ENCODE peak calls at places on chromosomes 13 and 19, in four cellular contexts. G, P, M and A are unnamed samples.

GRCh38 chr13:79861731-79862130 is 380.8 kb downstream of the NDFIP2 start:
- DNase-seq in P (no peak), M (peak), G (no peak), A (no peak)

GRCh38 chr19:49502866-49503581 is 6.8 kb downstream of the RPS11 start:
- DNase-seq in G (peak), P (peak), M (peak), A (peak)

GRCh38 chr19:23917856-23918255 is 3.2 kb downstream of the ZNF726 start:
- DNase-seq in P (peak), G (no peak), M (no peak), A (no peak)

GRCh38 chr13:91017669-91018053 is 329.8 kb upstream of the MIR17HG start:
- DNase-seq in M (no peak), P (no peak), G (no peak), A (no peak)

GRCh38 chr19:13823901-13824300 is 28.7 kb downstream of the ZSWIM4 start:
- DNase-seq in M (no peak), P (no peak), G (no peak), A (no peak)

GRCh38 chr13:79549355-79550106 is 68.6 kb downstream of the NDFIP2 start:
- DNase-seq in G (no peak), P (no peak), M (no peak), A (peak)

GRCh38 chr13:39273953-39274352 is 235.7 kb downstream of the NHLRC3 start:
- DNase-seq in M (peak), P (no peak), G (no peak), A (no peak)

GRCh38 chr13:110305949-110306339 is 1.0 kb downstream of the COL4A1 start:
- DNase-seq in M (no peak), G (no peak), P (no peak), A (no peak)

GRCh38 chr19:29571181-29571580 is 34.9 kb upstream of the POP4 start:
- DNase-seq in M (no peak), G (no peak), P (no peak), A (no peak)

GRCh38 chr19:6064016-6064702 is 46.1 kb downstream of the RFX2 start:
- DNase-seq in G (peak), M (peak), P (no peak), A (no peak)

GRCh38 chr19:29372461-29372860 is 153.3 kb upstream of the VSTM2B start:
- DNase-seq in M (no peak), G (peak), P (no peak), A (no peak)

GRCh38 chr13:77860621-77861020 is 58.0 kb downstream of the EDNRB start:
- DNase-seq in P (no peak), M (no peak), G (no peak), A (peak)

GRCh38 chr19:19613456-19613855 is 5.0 kb downstream of the PBX4 start:
- DNase-seq in G (no peak), M (peak), P (no peak), A (no peak)

GRCh38 chr13:27139565-27139964 is 32.0 kb downstream of the USP12 start:
- DNase-seq in P (no peak), M (no peak), G (no peak), A (no peak)

GRCh38 chr13:90416519-90416918 is 931.0 kb upstream of the MIR17HG start:
- DNase-seq in P (no peak), G (no peak), M (no peak), A (no peak)

DNA sequence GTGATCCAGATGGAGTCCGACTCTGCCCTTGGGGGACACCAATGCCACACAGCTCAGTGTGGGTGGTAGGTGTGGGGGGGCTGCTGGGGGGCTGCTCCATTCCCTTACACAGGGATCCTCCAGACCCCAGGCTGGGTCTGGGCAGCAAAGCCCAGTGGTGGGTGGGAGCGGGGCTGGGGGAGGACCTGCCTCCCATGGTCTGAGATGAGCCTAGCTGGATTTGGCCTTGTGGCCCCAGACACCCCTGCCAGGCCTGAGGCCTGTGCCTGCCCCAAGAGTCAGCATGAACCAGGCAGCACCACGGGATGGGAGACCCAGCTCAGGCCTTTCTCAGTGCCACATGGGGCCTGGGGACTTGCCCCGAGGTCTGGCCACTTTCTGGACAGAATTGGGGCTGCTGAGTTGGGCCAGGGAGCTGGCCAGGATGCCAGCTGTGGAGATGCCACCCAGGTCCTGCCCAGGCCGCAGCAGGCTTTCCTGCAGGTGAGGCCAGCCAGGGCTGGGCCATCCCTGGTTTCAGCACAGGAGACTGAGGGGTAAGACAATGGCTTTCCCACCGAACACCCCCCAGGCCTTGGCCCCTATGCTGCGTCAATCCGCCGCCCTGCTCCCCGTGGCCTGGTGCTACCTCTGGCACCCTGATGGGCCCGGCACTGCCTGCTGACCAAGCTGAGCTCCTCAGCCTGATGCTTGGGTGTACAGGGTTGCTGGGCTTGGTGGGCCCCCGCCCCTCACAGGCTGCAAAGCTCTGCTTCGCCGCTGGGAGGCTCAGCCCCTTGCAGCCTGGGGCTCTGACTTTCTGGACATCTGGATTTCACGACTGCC is 24.2 kb downstream of the CEBPG start:
- DNase-seq in G (peak), M (no peak), P (peak), A (no peak)
- TF ChIP-seq CTCF in G (no peak), M (no peak), P (no peak), A (peak)

GRCh38 chr13:99653526-99653925 is 152.3 kb downstream of the TM9SF2 start:
- DNase-seq in P (no peak), M (no peak), G (no peak), A (no peak)

GRCh38 chr13:99656092-99656745 is 154.9 kb downstream of the TM9SF2 start:
- DNase-seq in M (peak), G (peak), P (peak), A (peak)

GRCh38 chr13:99654076-99654475 is 152.8 kb downstream of the TM9SF2 start:
- DNase-seq in G (no peak), M (no peak), P (no peak), A (no peak)

GRCh38 chr13:99656843-99657506 is 155.7 kb downstream of the TM9SF2 start:
- DNase-seq in P (no peak), G (no peak), M (no peak), A (no peak)

GRCh38 chr13:99655351-99656091 is 154.2 kb downstream of the TM9SF2 start:
- DNase-seq in M (no peak), P (no peak), G (no peak), A (no peak)
- H3K4me3 ChIP-seq in M (no peak), P (no peak), G (no peak), A (no peak)

GRCh38 chr19:54883228-54883627 is 9.2 kb downstream of the FCAR start:
- DNase-seq in P (no peak), G (no peak), M (no peak), A (no peak)

GRCh38 chr19:54881884-54882283 is 7.8 kb downstream of the FCAR start:
- DNase-seq in G (no peak), P (no peak), M (no peak), A (no peak)

DNA sequence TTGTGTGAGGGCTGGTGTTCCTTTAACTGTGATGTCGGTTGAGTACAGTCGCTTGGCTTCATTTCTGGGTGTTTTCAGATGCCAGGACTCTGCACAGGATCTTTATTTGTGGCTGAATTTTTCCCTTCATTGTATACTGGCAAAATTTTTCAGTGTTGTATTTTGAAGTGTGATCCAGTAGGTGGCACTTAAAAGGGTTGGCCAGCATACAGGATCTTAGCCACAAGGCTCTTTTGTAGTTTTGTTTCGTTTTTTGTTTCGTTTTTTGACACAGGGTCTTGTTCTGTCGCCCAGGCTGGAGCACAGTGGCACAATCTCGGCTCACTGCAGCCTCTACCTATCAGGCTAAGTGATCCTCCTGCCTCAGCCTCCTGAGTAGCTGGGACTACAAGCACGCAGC is 8.7 kb downstream of the FCAR start:
- DNase-seq in P (no peak), G (no peak), M (no peak), A (no peak)
- TF ChIP-seq CTCF in P (no peak), G (no peak), M (no peak), A (no peak)

GRCh38 chr19:42283248-42284065 is 14.4 kb downstream of the CIC start:
- DNase-seq in M (peak), P (peak), G (peak), A (peak)

GRCh38 chr19:42281175-42282035 is 12.4 kb downstream of the CIC start:
- DNase-seq in M (peak), G (peak), P (no peak), A (no peak)

GRCh38 chr19:42284066-42284501 is 15.0 kb downstream of the CIC start:
- DNase-seq in M (peak), G (peak), P (peak), A (peak)

GRCh38 chr19:42282036-42282762 is 13.1 kb downstream of the CIC start:
- DNase-seq in P (no peak), G (peak), M (no peak), A (no peak)

DNA sequence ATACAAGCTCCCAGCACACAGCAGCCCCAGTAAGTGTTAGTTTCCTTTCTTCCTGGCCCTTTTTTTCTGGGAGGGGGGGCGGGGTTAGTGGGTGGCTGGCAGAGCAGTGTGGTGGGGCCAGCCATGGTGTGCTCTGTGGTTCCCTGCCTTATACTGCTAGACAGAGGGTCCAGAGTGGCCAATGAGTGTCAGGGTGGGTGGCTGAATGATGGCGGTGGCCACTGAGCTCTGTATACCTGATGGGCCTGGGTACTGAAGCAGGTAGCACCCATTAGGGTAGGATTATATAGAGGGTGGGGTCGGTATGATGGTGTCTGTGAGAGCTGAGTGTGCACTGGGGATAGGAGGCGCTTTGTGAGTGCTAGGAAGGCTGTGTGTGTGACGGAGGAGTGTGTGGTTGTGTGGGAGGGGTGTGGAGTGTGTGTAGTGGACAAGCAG is 13.8 kb downstream of the CIC start:
- DNase-seq in M (no peak), P (no peak), G (no peak), A (no peak)
- H3K4me3 ChIP-seq in M (no peak), P (peak), G (peak), A (peak)

GRCh38 chr13:23899555-23899954 is 2.3 kb upstream of the C1QTNF9B start:
- DNase-seq in P (no peak), G (no peak), M (no peak), A (peak)
- TF ChIP-seq CTCF in P (peak), G (peak), M (peak), A (peak)